ENCODE peak calls at places on chromosomes 11 and 22, in ten cellular contexts. One of them, this sample, is unnamed.

GRCh38 chr22:46159777-46160176 is 9.5 kb downstream of the PPARA start:
- DNase-seq in H7: no peak
- DNase-seq in osteocyte: no peak
- DNase-seq in stimulated activated CD4-positive, alpha-beta T cell treated with anti-CD3 and anti-CD28 coated beads, TNF-alpha, amount 100 ng/mL, for 1 hour: no peak
- DNase-seq in choroid plexus epithelial cell: no peak
- DNase-seq in ELR: no peak
- DNase-seq in COR-L47: no peak
- DNase-seq in activated CD4-positive, alpha-beta T cell treated with anti-CD3 and anti-CD28 coated beads, Interleukin-2, amount 50 U/mL, for 1 hour: no peak
- DNase-seq in NCI-H774: no peak
- DNase-seq in OCI-LY7: no peak
- DNase-seq in this sample: no peak

GRCh38 chr11:7381937-7382336 is 103.4 kb upstream of the OLFML1 start:
- DNase-seq in osteocyte: no peak
- DNase-seq in activated CD4-positive, alpha-beta T cell treated with anti-CD3 and anti-CD28 coated beads, Interleukin-2, amount 50 U/mL, for 1 hour: no peak
- DNase-seq in NCI-H774: no peak
- DNase-seq in OCI-LY7: peak
- DNase-seq in H7: no peak
- DNase-seq in COR-L47: no peak
- DNase-seq in choroid plexus epithelial cell: no peak
- DNase-seq in stimulated activated CD4-positive, alpha-beta T cell treated with anti-CD3 and anti-CD28 coated beads, TNF-alpha, amount 100 ng/mL, for 1 hour: no peak
- DNase-seq in ELR: no peak
- DNase-seq in this sample: no peak

GRCh38 chr11:35190804-35191348 is 51.9 kb downstream of the CD44 start:
- DNase-seq in activated CD4-positive, alpha-beta T cell treated with anti-CD3 and anti-CD28 coated beads, Interleukin-2, amount 50 U/mL, for 1 hour: no peak
- DNase-seq in osteocyte: no peak
- DNase-seq in stimulated activated CD4-positive, alpha-beta T cell treated with anti-CD3 and anti-CD28 coated beads, TNF-alpha, amount 100 ng/mL, for 1 hour: no peak
- DNase-seq in COR-L47: no peak
- DNase-seq in ELR: no peak
- DNase-seq in OCI-LY7: no peak
- DNase-seq in NCI-H774: no peak
- DNase-seq in H7: no peak
- DNase-seq in choroid plexus epithelial cell: peak
- DNase-seq in this sample: no peak

GRCh38 chr11:102177974-102178631 is 67.9 kb downstream of the YAP1 start:
- DNase-seq in NCI-H774: no peak
- DNase-seq in choroid plexus epithelial cell: peak
- DNase-seq in H7: no peak
- DNase-seq in ELR: peak
- DNase-seq in COR-L47: no peak
- DNase-seq in stimulated activated CD4-positive, alpha-beta T cell treated with anti-CD3 and anti-CD28 coated beads, TNF-alpha, amount 100 ng/mL, for 1 hour: no peak
- DNase-seq in osteocyte: no peak
- DNase-seq in activated CD4-positive, alpha-beta T cell treated with anti-CD3 and anti-CD28 coated beads, Interleukin-2, amount 50 U/mL, for 1 hour: no peak
- DNase-seq in OCI-LY7: no peak
- DNase-seq in this sample: no peak

GRCh38 chr11:61777234-61778090 is 14.9 kb downstream of the TMEM258 start:
- DNase-seq in osteocyte: no peak
- DNase-seq in ELR: no peak
- DNase-seq in activated CD4-positive, alpha-beta T cell treated with anti-CD3 and anti-CD28 coated beads, Interleukin-2, amount 50 U/mL, for 1 hour: peak
- DNase-seq in OCI-LY7: no peak
- DNase-seq in NCI-H774: no peak
- DNase-seq in H7: peak
- DNase-seq in choroid plexus epithelial cell: no peak
- DNase-seq in COR-L47: no peak
- DNase-seq in stimulated activated CD4-positive, alpha-beta T cell treated with anti-CD3 and anti-CD28 coated beads, TNF-alpha, amount 100 ng/mL, for 1 hour: peak
- DNase-seq in this sample: peak

GRCh38 chr22:27173530-27173929 is 516.1 kb downstream of the MIAT start:
- DNase-seq in OCI-LY7: no peak
- DNase-seq in activated CD4-positive, alpha-beta T cell treated with anti-CD3 and anti-CD28 coated beads, Interleukin-2, amount 50 U/mL, for 1 hour: no peak
- DNase-seq in stimulated activated CD4-positive, alpha-beta T cell treated with anti-CD3 and anti-CD28 coated beads, TNF-alpha, amount 100 ng/mL, for 1 hour: no peak
- DNase-seq in H7: no peak
- DNase-seq in COR-L47: no peak
- DNase-seq in osteocyte: no peak
- DNase-seq in ELR: no peak
- DNase-seq in choroid plexus epithelial cell: no peak
- DNase-seq in NCI-H774: no peak
- DNase-seq in this sample: no peak

GRCh38 chr11:42524534-42525227 is 787.1 kb upstream of the API5 start:
- DNase-seq in NCI-H774: peak
- DNase-seq in stimulated activated CD4-positive, alpha-beta T cell treated with anti-CD3 and anti-CD28 coated beads, TNF-alpha, amount 100 ng/mL, for 1 hour: no peak
- DNase-seq in OCI-LY7: peak
- DNase-seq in choroid plexus epithelial cell: peak
- DNase-seq in activated CD4-positive, alpha-beta T cell treated with anti-CD3 and anti-CD28 coated beads, Interleukin-2, amount 50 U/mL, for 1 hour: no peak
- DNase-seq in COR-L47: peak
- DNase-seq in osteocyte: no peak
- DNase-seq in H7: peak
- DNase-seq in ELR: peak
- DNase-seq in this sample: no peak

GRCh38 chr22:46050916-46051614 is 74.1 kb upstream of the WNT7B start:
- DNase-seq in stimulated activated CD4-positive, alpha-beta T cell treated with anti-CD3 and anti-CD28 coated beads, TNF-alpha, amount 100 ng/mL, for 1 hour: no peak
- DNase-seq in choroid plexus epithelial cell: no peak
- DNase-seq in NCI-H774: no peak
- DNase-seq in activated CD4-positive, alpha-beta T cell treated with anti-CD3 and anti-CD28 coated beads, Interleukin-2, amount 50 U/mL, for 1 hour: no peak
- DNase-seq in H7: no peak
- DNase-seq in osteocyte: no peak
- DNase-seq in OCI-LY7: no peak
- DNase-seq in COR-L47: no peak
- DNase-seq in ELR: no peak
- DNase-seq in this sample: no peak

GRCh38 chr11:119368121-119369034 is 13.1 kb downstream of the USP2 start:
- DNase-seq in OCI-LY7: no peak
- DNase-seq in NCI-H774: no peak
- DNase-seq in H7: no peak
- DNase-seq in COR-L47: peak
- DNase-seq in stimulated activated CD4-positive, alpha-beta T cell treated with anti-CD3 and anti-CD28 coated beads, TNF-alpha, amount 100 ng/mL, for 1 hour: no peak
- DNase-seq in choroid plexus epithelial cell: peak
- DNase-seq in osteocyte: no peak
- DNase-seq in activated CD4-positive, alpha-beta T cell treated with anti-CD3 and anti-CD28 coated beads, Interleukin-2, amount 50 U/mL, for 1 hour: no peak
- DNase-seq in ELR: no peak
- DNase-seq in this sample: no peak

GRCh38 chr11:24900960-24901549 is 404.2 kb downstream of the LUZP2 start:
- DNase-seq in stimulated activated CD4-positive, alpha-beta T cell treated with anti-CD3 and anti-CD28 coated beads, TNF-alpha, amount 100 ng/mL, for 1 hour: no peak
- DNase-seq in OCI-LY7: no peak
- DNase-seq in osteocyte: no peak
- DNase-seq in ELR: peak
- DNase-seq in activated CD4-positive, alpha-beta T cell treated with anti-CD3 and anti-CD28 coated beads, Interleukin-2, amount 50 U/mL, for 1 hour: no peak
- DNase-seq in COR-L47: no peak
- DNase-seq in choroid plexus epithelial cell: no peak
- DNase-seq in H7: no peak
- DNase-seq in NCI-H774: no peak
- DNase-seq in this sample: no peak

GRCh38 chr22:30968015-30968923 is at the start of gene MORC2:
- DNase-seq in osteocyte: no peak
- DNase-seq in H7: peak
- DNase-seq in NCI-H774: peak
- DNase-seq in activated CD4-positive, alpha-beta T cell treated with anti-CD3 and anti-CD28 coated beads, Interleukin-2, amount 50 U/mL, for 1 hour: no peak
- DNase-seq in OCI-LY7: no peak
- DNase-seq in stimulated activated CD4-positive, alpha-beta T cell treated with anti-CD3 and anti-CD28 coated beads, TNF-alpha, amount 100 ng/mL, for 1 hour: no peak
- DNase-seq in ELR: no peak
- DNase-seq in choroid plexus epithelial cell: peak
- DNase-seq in COR-L47: peak
- DNase-seq in this sample: no peak

GRCh38 chr11:67303989-67304411 is 670 bp downstream of the SSH3 start:
- DNase-seq in activated CD4-positive, alpha-beta T cell treated with anti-CD3 and anti-CD28 coated beads, Interleukin-2, amount 50 U/mL, for 1 hour: no peak
- DNase-seq in ELR: peak
- DNase-seq in NCI-H774: no peak
- DNase-seq in H7: peak
- DNase-seq in COR-L47: no peak
- DNase-seq in OCI-LY7: no peak
- DNase-seq in stimulated activated CD4-positive, alpha-beta T cell treated with anti-CD3 and anti-CD28 coated beads, TNF-alpha, amount 100 ng/mL, for 1 hour: no peak
- DNase-seq in osteocyte: no peak
- DNase-seq in choroid plexus epithelial cell: no peak
- DNase-seq in this sample: no peak

GRCh38 chr11:122093731-122094130 is 22.3 kb downstream of the BLID start:
- DNase-seq in OCI-LY7: no peak
- DNase-seq in ELR: peak
- DNase-seq in NCI-H774: no peak
- DNase-seq in osteocyte: no peak
- DNase-seq in choroid plexus epithelial cell: peak
- DNase-seq in H7: no peak
- DNase-seq in stimulated activated CD4-positive, alpha-beta T cell treated with anti-CD3 and anti-CD28 coated beads, TNF-alpha, amount 100 ng/mL, for 1 hour: no peak
- DNase-seq in activated CD4-positive, alpha-beta T cell treated with anti-CD3 and anti-CD28 coated beads, Interleukin-2, amount 50 U/mL, for 1 hour: no peak
- DNase-seq in COR-L47: no peak
- DNase-seq in this sample: no peak